ENCODE peak calls at places on chromosome 7, in four cellular contexts. X is AG08396, U is adipocyte, F is DMS 273 treated with DMSO at 0.1 percent for 48 hours. M is an unnamed sample.

GRCh38 chr7:47358944-47359588 is 222.8 kb downstream of the TNS3 start:
- DNase-seq in X (no peak), U (no peak), F (no peak), M (no peak)

GRCh38 chr7:87876759-87877234 is 504 bp downstream of the DBF4 start:
- DNase-seq in X (peak), U (peak), F (no peak), M (peak)

GRCh38 chr7:135179321-135179925 is 8.9 kb upstream of the CYREN start:
- DNase-seq in X (no peak), U (no peak), F (no peak), M (no peak)

GRCh38 chr7:732094-732541 is 5.0 kb upstream of the PRKAR1B start:
- DNase-seq in X (no peak), U (peak), F (peak), M (peak)

GRCh38 chr7:25359471-25360059 is 131.3 kb upstream of the NPVF start:
- DNase-seq in X (no peak), U (no peak), F (peak), M (peak)

GRCh38 chr7:133705596-133705995 is 421.5 kb upstream of the LRGUK start:
- DNase-seq in X (no peak), U (no peak), F (no peak), M (no peak)

GRCh38 chr7:5423272-5423843 is at the start of gene TNRC18:
- DNase-seq in X (peak), U (no peak), F (no peak), M (peak)

GRCh38 chr7:155885162-155886160 is 73.2 kb upstream of the SHH start:
- DNase-seq in X (peak), U (peak), F (no peak), M (no peak)

GRCh38 chr7:123522061-123522460 is 12.3 kb downstream of the IQUB start:
- DNase-seq in X (no peak), U (peak), F (no peak), M (no peak)

GRCh38 chr7:39735903-39736302 is 112.5 kb downstream of the RALA start:
- DNase-seq in X (no peak), U (no peak), F (no peak), M (no peak)

GRCh38 chr7:28626629-28627262 is 214.4 kb downstream of the CREB5 start:
- DNase-seq in X (peak), U (peak), F (peak), M (peak)

GRCh38 chr7:19175241-19175640 is 30.0 kb upstream of the FERD3L start:
- DNase-seq in X (no peak), U (no peak), F (no peak), M (no peak)

GRCh38 chr7:3246133-3246532 is 54.9 kb upstream of the SDK1 start:
- DNase-seq in X (no peak), U (no peak), F (no peak), M (no peak)

GRCh38 chr7:66591801-66592596 is 36.7 kb upstream of the KCTD7 start:
- DNase-seq in X (peak), U (peak), F (peak), M (peak)

GRCh38 chr7:105878746-105879605 is 2.6 kb upstream of the ATXN7L1 start:
- DNase-seq in X (no peak), U (no peak), F (no peak), M (no peak)

GRCh38 chr7:30141405-30142045 is 6.7 kb downstream of the MTURN start:
- DNase-seq in X (no peak), U (no peak), F (no peak), M (no peak)